ENCODE peak calls at places on chromosomes 11 and 22, in seven cellular contexts. One of them, this sample, is unnamed.

GRCh38 chr11:121467965-121468364 is 15.2 kb upstream of the SORL1-AS1 start:
- DNase-seq in GM20000: peak; percentile 73
- DNase-seq in head of caudate nucleus: peak; percentile 32
- DNase-seq in aorta: no peak
- DNase-seq in effector memory CD8-positive, alpha-beta T cell: peak; percentile 62
- DNase-seq in A172: no peak
- DNase-seq in GM03348: peak; percentile 26
- DNase-seq in this sample: no peak

GRCh38 chr11:72813740-72814138 is 472 bp upstream of the ATG16L2 start:
- DNase-seq in aorta: peak; percentile 90
- DNase-seq in effector memory CD8-positive, alpha-beta T cell: no peak
- DNase-seq in A172: peak; percentile 65
- DNase-seq in head of caudate nucleus: peak; percentile 83
- DNase-seq in GM03348: peak; percentile 93
- DNase-seq in GM20000: peak; percentile 88
- DNase-seq in this sample: no peak

GRCh38 chr11:10385696-10386095 is 69.4 kb upstream of the AMPD3 start:
- DNase-seq in GM20000: no peak
- DNase-seq in effector memory CD8-positive, alpha-beta T cell: no peak
- DNase-seq in A172: no peak
- DNase-seq in GM03348: no peak
- DNase-seq in head of caudate nucleus: no peak
- DNase-seq in aorta: no peak
- DNase-seq in this sample: no peak

GRCh38 chr22:37371491-37371890 is 55.8 kb downstream of the ELFN2 start:
- DNase-seq in GM03348: no peak
- DNase-seq in A172: no peak
- DNase-seq in GM20000: no peak
- DNase-seq in aorta: no peak
- DNase-seq in effector memory CD8-positive, alpha-beta T cell: no peak
- DNase-seq in head of caudate nucleus: no peak
- DNase-seq in this sample: no peak

GRCh38 chr11:35009191-35009940 is 92.9 kb downstream of the PDHX start:
- DNase-seq in aorta: no peak
- DNase-seq in effector memory CD8-positive, alpha-beta T cell: no peak
- DNase-seq in A172: peak; percentile 97
- DNase-seq in head of caudate nucleus: no peak
- DNase-seq in GM20000: no peak
- DNase-seq in GM03348: peak; percentile 69
- DNase-seq in this sample: no peak

GRCh38 chr22:50314455-50315288 is 7.2 kb upstream of the PLXNB2 start:
- DNase-seq in GM20000: peak; percentile 92
- DNase-seq in head of caudate nucleus: no peak
- DNase-seq in aorta: peak; percentile 80
- DNase-seq in GM03348: no peak
- DNase-seq in effector memory CD8-positive, alpha-beta T cell: peak; percentile 59
- DNase-seq in A172: no peak
- DNase-seq in this sample: peak; percentile 80

GRCh38 chr22:45688606-45689080 is 17.0 kb downstream of the ATXN10 start:
- DNase-seq in effector memory CD8-positive, alpha-beta T cell: no peak
- DNase-seq in GM20000: no peak
- DNase-seq in A172: peak; percentile 92
- DNase-seq in aorta: no peak
- DNase-seq in GM03348: peak; percentile 74
- DNase-seq in head of caudate nucleus: no peak
- DNase-seq in this sample: no peak

GRCh38 chr11:13110929-13111812 is 102.1 kb downstream of the RASSF10 start:
- DNase-seq in A172: peak; percentile 95
- DNase-seq in aorta: no peak
- DNase-seq in GM20000: no peak
- DNase-seq in effector memory CD8-positive, alpha-beta T cell: no peak
- DNase-seq in head of caudate nucleus: no peak
- DNase-seq in GM03348: peak; percentile 20
- DNase-seq in this sample: no peak

GRCh38 chr11:32435511-32435946 is at the start of gene WT1:
- DNase-seq in aorta: no peak
- DNase-seq in head of caudate nucleus: no peak
- DNase-seq in effector memory CD8-positive, alpha-beta T cell: no peak
- DNase-seq in GM20000: peak; percentile 44
- DNase-seq in A172: peak; percentile 12
- DNase-seq in GM03348: no peak
- DNase-seq in this sample: peak; percentile 73

GRCh38 chr22:18152519-18152918 is 2.5 kb downstream of the USP18 start:
- DNase-seq in head of caudate nucleus: no peak
- DNase-seq in GM03348: no peak
- DNase-seq in effector memory CD8-positive, alpha-beta T cell: no peak
- DNase-seq in A172: no peak
- DNase-seq in GM20000: peak; percentile 92
- DNase-seq in aorta: no peak
- DNase-seq in this sample: no peak

GRCh38 chr22:48678171-48679135 is 1149.2 kb downstream of the BRD1 start:
- DNase-seq in GM03348: no peak
- DNase-seq in head of caudate nucleus: no peak
- DNase-seq in GM20000: no peak
- DNase-seq in A172: no peak
- DNase-seq in effector memory CD8-positive, alpha-beta T cell: no peak
- DNase-seq in aorta: no peak
- DNase-seq in this sample: peak; percentile 47

GRCh38 chr11:2555376-2555775 is 110.6 kb downstream of the KCNQ1 start:
- DNase-seq in effector memory CD8-positive, alpha-beta T cell: no peak
- DNase-seq in aorta: peak; percentile 30
- DNase-seq in A172: no peak
- DNase-seq in head of caudate nucleus: no peak
- DNase-seq in GM20000: no peak
- DNase-seq in GM03348: no peak
- DNase-seq in this sample: peak; percentile 54

This sample was measured in kidney.